ENCODE peak calls at places on chromosomes 16 and 17, in nine cellular contexts. I is H1, R is HFFc6, J is head of caudate nucleus, N is IMR-90, T is type B pancreatic cell, O is ELR, Q is HT1080, Z is B cell. B is an unnamed sample.

GRCh38 chr17:4735825-4736651 is 3.6 kb upstream of the ZMYND15 start:
- DNase-seq in R (no peak), T (no peak), Q (no peak), I (no peak), N (no peak), Z (no peak), O (no peak), J (peak; percentile 39), B (no peak)

GRCh38 chr17:79001190-79002020 is 8.2 kb downstream of the CANT1 start:
- DNase-seq in T (no peak), R (no peak), Z (peak; percentile 29), I (no peak), J (no peak), O (no peak), Q (no peak), N (no peak), B (no peak)

GRCh38 chr17:40101367-40102210 is 1.2 kb upstream of the NR1D1 start:
- DNase-seq in I (no peak), N (no peak), J (no peak), R (no peak), T (no peak), Z (no peak), O (no peak), Q (no peak), B (no peak)

GRCh38 chr16:69724981-69725479 is 1.3 kb downstream of the NQO1 start:
- DNase-seq in Q (no peak), O (peak; percentile 28), Z (no peak), J (no peak), T (no peak), I (no peak), R (no peak), N (no peak), B (no peak)

GRCh38 chr17:58763263-58763662 is 7.6 kb downstream of the PPM1E start:
- DNase-seq in I (no peak), O (no peak), R (no peak), Z (no peak), T (no peak), J (no peak), Q (no peak), N (no peak), B (no peak)

GRCh38 chr16:15907863-15908478 is 19.6 kb upstream of the CEP20 start:
- DNase-seq in Z (peak; percentile 58), Q (peak; percentile 69), I (peak; percentile 59), J (no peak), O (peak; percentile 60), T (no peak), R (no peak), N (peak; percentile 11), B (peak; percentile 48)

GRCh38 chr16:19316846-19317245 is 31.3 kb downstream of the CLEC19A start:
- DNase-seq in Z (no peak), O (no peak), Q (no peak), I (no peak), R (no peak), N (no peak), J (no peak), T (no peak), B (no peak)

GRCh38 chr16:9002042-9002441 is 38.3 kb upstream of the USP7 start:
- DNase-seq in I (no peak), Z (no peak), O (no peak), T (no peak), R (no peak), Q (no peak), J (no peak), N (no peak), B (no peak)

B was measured in mammary epithelial cell.